ENCODE peak calls at places on chromosomes 16 and 17, in nine cellular contexts. T is kidney tubule cell; N is HAP-1; E is adipocyte; Q is NCI-H2081; F is caudate nucleus; C is amniotic stem cell; S is stimulated activated naive CD8-positive, alpha-beta T cell treated with anti-CD3 and anti-CD28 coated beads, Interleukin-15, Interleukin-2, amounts not matched to agents 100 U/mL and 50 U/mL, for 24 hours; Y is GM03348. X is an unnamed sample.

GRCh38 chr17:37848690-37849616 is 75.3 kb upstream of the TBC1D3K start:
- DNase-seq in T (peak), N (no peak), E (peak), Q (no peak), F (no peak), C (peak), S (no peak), Y (peak), X (no peak)

GRCh38 chr16:9033125-9033830 is 58.2 kb upstream of the HAPSTR1 start:
- DNase-seq in T (peak), N (peak), E (peak), Q (peak), F (no peak), C (no peak), S (no peak), Y (peak), X (no peak)

GRCh38 chr17:34706029-34706428 is 126.6 kb downstream of the TMEM132E start:
- DNase-seq in T (peak), N (peak), E (peak), Q (no peak), F (no peak), C (no peak), S (peak), Y (no peak), X (no peak)

GRCh38 chr17:12512712-12513355 is 152.9 kb upstream of the MYOCD start:
- DNase-seq in T (no peak), N (no peak), E (peak), Q (no peak), F (no peak), C (no peak), S (no peak), Y (peak), X (no peak)

GRCh38 chr17:18980682-18981384 is 23.7 kb downstream of the FAM83G start:
- DNase-seq in T (peak), N (no peak), E (no peak), Q (no peak), F (no peak), C (no peak), S (no peak), Y (peak), X (no peak)

GRCh38 chr17:74645010-74645409 is 21.5 kb upstream of the CD300E start:
- DNase-seq in T (no peak), N (no peak), E (no peak), Q (no peak), F (no peak), C (no peak), S (no peak), Y (no peak), X (no peak)

GRCh38 chr16:65068151-65068740 is 53.6 kb downstream of the CDH11 start:
- DNase-seq in T (peak), N (no peak), E (peak), Q (no peak), F (no peak), C (no peak), S (no peak), Y (peak), X (no peak)

GRCh38 chr16:75764154-75764768 is 38.0 kb upstream of the CPHXL start:
- DNase-seq in T (peak), N (peak), E (peak), Q (peak), F (no peak), C (peak), S (peak), Y (peak), X (peak)

GRCh38 chr17:39775075-39775474 is 37.3 kb downstream of the GRB7 start:
- DNase-seq in T (no peak), N (no peak), E (no peak), Q (no peak), F (no peak), C (no peak), S (no peak), Y (no peak), X (no peak)

GRCh38 chr17:50198026-50198669 is 3.3 kb downstream of the COL1A1 start:
- DNase-seq in T (peak), N (peak), E (peak), Q (no peak), F (no peak), C (no peak), S (peak), Y (no peak), X (peak)

GRCh38 chr16:85350973-85351372 is 238.7 kb upstream of the CIBAR2 start:
- DNase-seq in T (peak), N (peak), E (peak), Q (peak), F (peak), C (peak), S (no peak), Y (peak), X (no peak)

GRCh38 chr17:29048440-29049360 is 5.8 kb downstream of the PIPOX start:
- DNase-seq in T (peak), N (peak), E (no peak), Q (peak), F (no peak), C (no peak), S (no peak), Y (no peak), X (no peak)

GRCh38 chr17:31856750-31857149 is 2.3 kb downstream of the COPRS start:
- DNase-seq in T (no peak), N (no peak), E (peak), Q (no peak), F (no peak), C (no peak), S (no peak), Y (no peak), X (no peak)

GRCh38 chr16:74448990-74449389 is 27.7 kb upstream of the CLEC18B start:
- DNase-seq in T (peak), N (no peak), E (peak), Q (no peak), F (no peak), C (no peak), S (no peak), Y (peak), X (no peak)

GRCh38 chr16:67546761-67547422 is 15.4 kb upstream of the CTCF start:
- DNase-seq in T (peak), N (peak), E (peak), Q (peak), F (no peak), C (no peak), S (peak), Y (peak), X (peak)

GRCh38 chr17:68248199-68248825 is 469 bp downstream of the AMZ2 start:
- DNase-seq in T (peak), N (no peak), E (peak), Q (no peak), F (no peak), C (no peak), S (no peak), Y (peak), X (no peak)

GRCh38 chr17:10117581-10118001 is 80.8 kb downstream of the GAS7 start:
- DNase-seq in T (no peak), N (no peak), E (no peak), Q (no peak), F (no peak), C (no peak), S (peak), Y (no peak), X (no peak)

GRCh38 chr17:2266045-2266864 is 37.3 kb downstream of the SMG6 start:
- DNase-seq in T (no peak), N (no peak), E (no peak), Q (no peak), F (no peak), C (no peak), S (peak), Y (no peak), X (peak)

GRCh38 chr17:50062323-50063243 is 6.7 kb downstream of the ITGA3 start:
- DNase-seq in T (peak), N (no peak), E (peak), Q (no peak), F (no peak), C (no peak), S (no peak), Y (peak), X (no peak)

GRCh38 chr17:30812218-30813177 is 12.0 kb downstream of the CRLF3 start:
- DNase-seq in T (peak), N (no peak), E (peak), Q (no peak), F (no peak), C (no peak), S (no peak), Y (no peak), X (no peak)

GRCh38 chr16:24523569-24523968 is 15.8 kb upstream of the RBBP6 start:
- DNase-seq in T (no peak), N (no peak), E (no peak), Q (no peak), F (no peak), C (no peak), S (no peak), Y (no peak), X (no peak)

GRCh38 chr16:89159850-89160354 is 11.6 kb upstream of the CDH15 start:
- DNase-seq in T (no peak), N (no peak), E (no peak), Q (no peak), F (no peak), C (no peak), S (no peak), Y (no peak), X (no peak)

GRCh38 chr17:50550661-50551432 is 3.9 kb downstream of the SPATA20 start:
- DNase-seq in T (peak), N (peak), E (peak), Q (peak), F (no peak), C (peak), S (no peak), Y (peak), X (no peak)